ENCODE peak calls at places on chromosomes 3 and 15, in six cellular contexts. A is WTC11, J is H1, X is GM23338, I is K562, Z is HepG2. H is an unnamed sample.

GRCh38 chr3:108091498-108092259 is 848 bp upstream of the CD47 start:
- DNase-seq in A (peak), J (peak), X (peak), I (peak), Z (no peak), H (no peak)

GRCh38 chr3:146491303-146491702 is 21.9 kb upstream of the PLSCR2 start:
- DNase-seq in A (no peak), J (no peak), X (no peak), I (no peak), Z (no peak), H (no peak)

GRCh38 chr3:183378545-183378944 is 49.9 kb downstream of the MCF2L2 start:
- DNase-seq in A (no peak), J (peak), X (no peak), I (no peak), Z (no peak), H (no peak)

GRCh38 chr15:65869954-65870871 is 922 bp downstream of the RAB11A start:
- DNase-seq in A (peak), J (no peak), X (peak), I (peak), Z (peak), H (no peak)

GRCh38 chr15:78212546-78213424 is 21.6 kb downstream of the ACSBG1 start:
- DNase-seq in A (no peak), J (peak), X (no peak), I (peak), Z (peak), H (no peak)

GRCh38 chr3:18134386-18135082 is 290.6 kb downstream of the SATB1 start:
- DNase-seq in A (no peak), J (no peak), X (no peak), I (no peak), Z (no peak), H (no peak)

GRCh38 chr3:2303567-2303966 is 204.9 kb downstream of the CNTN4 start:
- DNase-seq in A (no peak), J (peak), X (peak), I (no peak), Z (no peak), H (no peak)

GRCh38 chr3:36175916-36176461 is 204.3 kb upstream of the STAC start:
- DNase-seq in A (no peak), J (no peak), X (no peak), I (no peak), Z (no peak), H (no peak)

GRCh38 chr3:186643493-186643892 is 3.3 kb downstream of the FETUB start:
- DNase-seq in A (no peak), J (no peak), X (peak), I (peak), Z (no peak), H (no peak)

GRCh38 chr15:63945005-63945788 is 101.1 kb downstream of the DAPK2 start:
- DNase-seq in A (peak), J (peak), X (peak), I (peak), Z (peak), H (no peak)

GRCh38 chr15:46723308-46723707 is 994.0 kb upstream of the SEMA6D start:
- DNase-seq in A (no peak), J (no peak), X (no peak), I (no peak), Z (no peak), H (no peak)

GRCh38 chr3:37709946-37710345 is 151.7 kb upstream of the CTDSPL start:
- DNase-seq in A (no peak), J (no peak), X (no peak), I (no peak), Z (no peak), H (no peak)

GRCh38 chr15:58546066-58546591 is 114.3 kb downstream of the LIPC start:
- DNase-seq in A (no peak), J (no peak), X (no peak), I (no peak), Z (no peak), H (no peak)

GRCh38 chr15:93127286-93127685 is 38.3 kb upstream of the RGMA start:
- DNase-seq in A (no peak), J (no peak), X (no peak), I (no peak), Z (no peak), H (no peak)

GRCh38 chr3:42114130-42114529 is 23.0 kb downstream of the TRAK1 start:
- DNase-seq in A (no peak), J (no peak), X (no peak), I (no peak), Z (no peak), H (no peak)

GRCh38 chr3:12658593-12659058 is 5.3 kb downstream of the RAF1 start:
- DNase-seq in A (no peak), J (no peak), X (no peak), I (no peak), Z (no peak), H (no peak)

GRCh38 chr15:83205725-83206324 is 1.8 kb downstream of the HDGFL3 start:
- DNase-seq in A (no peak), J (no peak), X (no peak), I (no peak), Z (no peak), H (no peak)

GRCh38 chr3:187165144-187165543 is 25.8 kb upstream of the RPL39L start:
- DNase-seq in A (peak), J (no peak), X (peak), I (peak), Z (peak), H (no peak)

GRCh38 chr3:47022540-47023161 is 43.2 kb downstream of the NBEAL2 start:
- DNase-seq in A (no peak), J (no peak), X (no peak), I (no peak), Z (no peak), H (no peak)

GRCh38 chr15:40114218-40114617 is 5.5 kb upstream of the BMF start:
- DNase-seq in A (no peak), J (no peak), X (no peak), I (no peak), Z (no peak), H (no peak)
- TF ChIP-seq CREB1 in A (no peak), J (no peak), X (no peak), I (no peak), Z (no peak), H (no peak)

GRCh38 chr3:127536818-127537810 is 53.4 kb downstream of the TPRA1 start:
- DNase-seq in A (peak), J (no peak), X (peak), I (no peak), Z (no peak), H (no peak)
- TF ChIP-seq CREB1 in A (no peak), J (no peak), X (no peak), I (no peak), Z (no peak), H (no peak)

GRCh38 chr3:22960326-22960984 is 242.7 kb upstream of the UBE2E2 start:
- DNase-seq in A (peak), J (no peak), X (peak), I (no peak), Z (peak), H (no peak)

GRCh38 chr3:22962244-22962643 is 240.9 kb upstream of the UBE2E2 start:
- DNase-seq in A (no peak), J (no peak), X (no peak), I (no peak), Z (no peak), H (no peak)

DNA sequence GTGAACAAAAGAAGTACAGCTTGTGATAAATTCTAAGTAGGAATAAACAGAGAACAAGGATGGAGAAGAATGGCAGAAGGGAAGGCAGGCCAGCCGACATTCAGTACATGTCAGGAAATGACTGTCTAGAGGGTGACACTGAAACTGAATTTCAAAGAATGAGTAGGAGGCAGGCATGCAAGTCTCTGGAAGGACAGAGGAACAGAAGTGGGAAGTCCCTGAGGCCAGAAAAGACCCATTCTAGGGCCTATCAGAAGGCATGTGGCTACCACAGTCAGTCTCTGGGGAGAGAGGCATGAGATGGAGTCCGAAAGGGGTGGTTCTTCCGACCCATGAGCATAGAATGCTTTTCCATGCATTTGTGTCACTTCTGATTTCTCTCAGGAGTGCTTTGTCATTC is 243.5 kb upstream of the UBE2E2 start:
- DNase-seq in A (no peak), J (no peak), X (no peak), I (no peak), Z (no peak), H (peak)
- TF ChIP-seq CREB1 in A (no peak), J (no peak), X (no peak), I (no peak), Z (no peak), H (peak)

DNA sequence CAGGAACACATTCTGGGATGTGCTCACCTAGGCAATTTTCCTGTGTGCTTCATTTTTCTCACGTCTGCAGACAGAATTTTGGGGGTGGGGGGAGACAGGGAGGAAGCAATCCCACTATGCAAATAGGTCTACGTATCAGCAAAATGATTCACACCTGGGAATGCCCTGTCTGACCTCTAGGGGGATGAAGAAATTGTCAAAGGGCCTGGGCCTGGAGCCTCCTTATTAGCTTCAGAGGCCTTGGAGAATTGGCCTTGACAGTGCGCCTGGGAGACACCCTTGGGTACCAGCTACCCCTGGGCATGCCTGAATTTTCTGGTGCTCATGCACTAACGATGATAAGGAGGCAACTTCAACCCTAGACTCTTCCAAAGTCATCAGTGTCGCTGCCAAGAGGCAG is 207.5 kb downstream of the CADPS start:
- DNase-seq in A (peak), J (peak), X (peak), I (peak), Z (peak), H (no peak)
- TF ChIP-seq CREB1 in A (no peak), J (no peak), X (no peak), I (no peak), Z (no peak), H (no peak)

DNA sequence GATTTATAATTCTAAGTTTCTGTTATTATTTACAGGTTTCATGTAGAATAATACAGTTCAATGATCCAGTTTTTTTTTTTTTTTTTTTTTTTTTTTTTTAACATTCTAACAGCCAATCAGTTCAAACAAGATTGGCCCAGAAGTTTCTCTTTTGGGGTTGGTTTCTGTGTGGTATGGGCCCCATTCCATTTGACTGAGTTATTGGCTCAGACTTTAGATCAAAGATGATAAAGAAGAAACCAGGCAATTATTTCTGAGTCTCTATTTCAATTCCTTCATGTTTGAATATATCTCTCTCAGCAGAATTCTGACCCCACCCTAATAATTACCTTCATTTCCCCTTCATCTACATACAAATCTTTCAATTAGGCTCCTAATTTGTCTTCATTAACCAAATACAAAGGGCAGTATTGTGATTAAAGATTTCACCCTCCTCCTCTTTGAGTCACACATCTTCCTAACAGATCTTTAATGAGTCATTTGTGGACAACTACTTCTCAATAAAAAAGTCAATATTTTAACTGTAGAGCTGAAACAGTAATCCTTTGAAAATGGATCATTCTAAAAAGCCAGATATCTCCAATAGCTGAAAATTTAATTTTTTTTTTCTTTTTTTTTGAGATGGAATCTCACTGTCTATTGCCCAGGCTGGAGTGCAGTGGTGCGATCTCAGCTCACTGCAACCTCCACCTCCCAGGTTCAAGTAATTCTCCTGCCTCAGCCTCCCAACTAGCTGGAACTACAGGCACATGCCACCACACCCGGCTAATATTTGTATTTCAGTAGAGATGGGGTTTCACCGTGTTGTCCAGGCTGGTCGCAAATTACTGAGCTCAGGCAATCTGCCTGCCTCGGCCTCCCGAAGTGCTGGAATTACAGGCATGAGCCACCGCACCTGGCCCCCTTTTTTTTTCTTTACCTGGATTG is 878.8 kb downstream of the NAALADL2 start:
- DNase-seq in A (no peak), J (no peak), X (no peak), I (no peak), Z (no peak), H (no peak)
- TF ChIP-seq CREB1 in A (no peak), J (no peak), X (no peak), I (no peak), Z (no peak), H (no peak)

GRCh38 chr3:34387831-34388564 is 589.6 kb downstream of the PDCD6IP start:
- DNase-seq in A (peak), J (no peak), X (peak), I (no peak), Z (no peak), H (no peak)

GRCh38 chr3:34381243-34381642 is 582.8 kb downstream of the PDCD6IP start:
- DNase-seq in A (no peak), J (no peak), X (no peak), I (no peak), Z (no peak), H (no peak)

GRCh38 chr3:34386309-34386708 is 587.9 kb downstream of the PDCD6IP start:
- DNase-seq in A (no peak), J (no peak), X (no peak), I (no peak), Z (no peak), H (no peak)

GRCh38 chr3:34377961-34378360 is 579.5 kb downstream of the PDCD6IP start:
- DNase-seq in A (no peak), J (no peak), X (no peak), I (no peak), Z (no peak), H (no peak)

DNA sequence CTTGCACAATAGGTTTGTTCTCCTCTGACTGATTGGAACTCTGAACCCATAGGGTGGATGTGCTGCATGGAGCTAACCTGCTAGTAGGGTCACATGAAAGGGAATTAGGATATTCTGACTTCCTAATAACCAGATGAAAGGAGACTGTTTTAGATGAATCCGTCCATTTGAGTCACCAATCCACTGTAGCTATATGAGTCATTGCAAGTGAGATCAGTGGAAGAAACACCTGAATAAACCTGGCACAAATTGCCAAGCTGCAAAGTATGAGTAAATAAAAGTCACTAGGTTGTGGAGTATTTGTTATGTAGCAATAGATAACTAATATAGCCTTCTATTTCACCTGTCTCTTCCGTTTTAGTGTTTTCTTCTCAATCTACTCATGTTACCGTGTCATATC is 584.4 kb downstream of the PDCD6IP start:
- DNase-seq in A (no peak), J (no peak), X (no peak), I (no peak), Z (no peak), H (no peak)
- TF ChIP-seq CREB1 in A (no peak), J (no peak), X (no peak), I (no peak), Z (no peak), H (no peak)

DNA sequence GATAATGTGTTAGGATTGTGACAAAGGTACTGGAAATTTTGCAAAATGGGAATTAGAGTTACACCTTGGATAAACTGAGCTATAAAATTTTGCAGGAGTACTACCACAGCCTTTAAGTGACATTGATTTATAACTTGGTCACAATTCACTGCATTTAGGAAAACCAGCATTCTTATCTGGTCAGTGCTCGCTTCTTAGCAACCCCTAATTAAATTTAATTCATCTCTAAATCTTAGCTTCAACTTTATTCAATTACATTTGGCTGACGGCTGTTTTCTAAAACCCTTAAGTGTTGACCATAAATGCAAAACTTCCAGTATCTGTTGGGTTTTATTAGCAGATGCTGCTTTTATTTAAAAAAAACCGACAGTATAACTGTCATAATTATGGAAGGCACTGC is 31.3 kb downstream of the TFRC start:
- DNase-seq in A (no peak), J (no peak), X (no peak), I (no peak), Z (no peak), H (no peak)
- TF ChIP-seq CREB1 in A (no peak), J (no peak), X (no peak), I (no peak), Z (no peak), H (no peak)

H was measured in GM12878.